ENCODE peak calls at places on chromosomes 2 and 18, in four cellular contexts. One of them, this sample, is unnamed.

GRCh38 chr2:85933753-85934594 is 45.2 kb upstream of the ST3GAL5 start:
- DNase-seq in stimulated activated CD4-positive, alpha-beta T cell treated with anti-CD3 and anti-CD28 coated beads, TNF-alpha, amount 100 ng/mL, for 1 hour: no peak
- DNase-seq in NCI-H510A: no peak
- DNase-seq in lower lobe of right lung: no peak
- DNase-seq in this sample: no peak

GRCh38 chr2:175111200-175111657 is 56.8 kb downstream of the ATF2 start:
- DNase-seq in lower lobe of right lung: no peak
- DNase-seq in NCI-H510A: no peak
- DNase-seq in stimulated activated CD4-positive, alpha-beta T cell treated with anti-CD3 and anti-CD28 coated beads, TNF-alpha, amount 100 ng/mL, for 1 hour: no peak
- DNase-seq in this sample: no peak

GRCh38 chr18:79068299-79068945 is 772 bp upstream of the ATP9B start:
- DNase-seq in NCI-H510A: no peak
- DNase-seq in lower lobe of right lung: no peak
- DNase-seq in stimulated activated CD4-positive, alpha-beta T cell treated with anti-CD3 and anti-CD28 coated beads, TNF-alpha, amount 100 ng/mL, for 1 hour: no peak
- DNase-seq in this sample: no peak

GRCh38 chr2:102238039-102238756 is 51.4 kb downstream of the IL1RL2 start:
- DNase-seq in stimulated activated CD4-positive, alpha-beta T cell treated with anti-CD3 and anti-CD28 coated beads, TNF-alpha, amount 100 ng/mL, for 1 hour: no peak
- DNase-seq in lower lobe of right lung: no peak
- DNase-seq in NCI-H510A: no peak
- DNase-seq in this sample: no peak

GRCh38 chr18:73908323-73908722 is 239.3 kb downstream of the FBXO15 start:
- DNase-seq in stimulated activated CD4-positive, alpha-beta T cell treated with anti-CD3 and anti-CD28 coated beads, TNF-alpha, amount 100 ng/mL, for 1 hour: no peak
- DNase-seq in lower lobe of right lung: no peak
- DNase-seq in NCI-H510A: no peak
- DNase-seq in this sample: no peak

GRCh38 chr2:215218587-215219577 is 80.5 kb upstream of the ABCA12 start:
- DNase-seq in NCI-H510A: no peak
- DNase-seq in lower lobe of right lung: no peak
- DNase-seq in stimulated activated CD4-positive, alpha-beta T cell treated with anti-CD3 and anti-CD28 coated beads, TNF-alpha, amount 100 ng/mL, for 1 hour: no peak
- DNase-seq in this sample: no peak

GRCh38 chr2:234851451-234851850 is 100.4 kb upstream of the SH3BP4 start:
- DNase-seq in stimulated activated CD4-positive, alpha-beta T cell treated with anti-CD3 and anti-CD28 coated beads, TNF-alpha, amount 100 ng/mL, for 1 hour: no peak
- DNase-seq in lower lobe of right lung: no peak
- DNase-seq in NCI-H510A: no peak
- DNase-seq in this sample: no peak

GRCh38 chr18:23143059-23143831 is 8.0 kb downstream of the CABLES1 start:
- DNase-seq in NCI-H510A: no peak
- DNase-seq in lower lobe of right lung: peak; percentile 76
- DNase-seq in stimulated activated CD4-positive, alpha-beta T cell treated with anti-CD3 and anti-CD28 coated beads, TNF-alpha, amount 100 ng/mL, for 1 hour: no peak
- DNase-seq in this sample: no peak